ENCODE peak calls at places on chromosomes 4 and X, in nine cellular contexts. One of them, this sample, is unnamed.

GRCh38 chrX:151974336-151975227 is at the start of gene GABRE:
- DNase-seq in mucosa of descending colon: peak
- DNase-seq in NCI-H1105: no peak
- DNase-seq in astrocyte of the hippocampus: peak
- DNase-seq in progenitor cell of endocrine pancreas: peak
- DNase-seq in pancreas: peak
- DNase-seq in HCT116: no peak
- DNase-seq in CD8-positive, alpha-beta T cell: no peak
- DNase-seq in activated CD4-positive, alpha-beta T cell treated with anti-CD3 and anti-CD28 coated beads for 1 hour: no peak
- DNase-seq in this sample: peak

GRCh38 chrX:110086916-110087484 is 84.1 kb downstream of the TMEM164 start:
- DNase-seq in astrocyte of the hippocampus: peak
- DNase-seq in pancreas: no peak
- DNase-seq in HCT116: peak
- DNase-seq in progenitor cell of endocrine pancreas: no peak
- DNase-seq in CD8-positive, alpha-beta T cell: no peak
- DNase-seq in NCI-H1105: no peak
- DNase-seq in mucosa of descending colon: no peak
- DNase-seq in activated CD4-positive, alpha-beta T cell treated with anti-CD3 and anti-CD28 coated beads for 1 hour: no peak
- DNase-seq in this sample: peak

GRCh38 chr4:184293552-184293951 is 75.9 kb upstream of the ENPP6 start:
- DNase-seq in mucosa of descending colon: no peak
- DNase-seq in astrocyte of the hippocampus: no peak
- DNase-seq in CD8-positive, alpha-beta T cell: no peak
- DNase-seq in pancreas: no peak
- DNase-seq in HCT116: no peak
- DNase-seq in NCI-H1105: no peak
- DNase-seq in activated CD4-positive, alpha-beta T cell treated with anti-CD3 and anti-CD28 coated beads for 1 hour: no peak
- DNase-seq in progenitor cell of endocrine pancreas: no peak
- DNase-seq in this sample: no peak

GRCh38 chr4:137694138-137694537 is 161.8 kb upstream of the PCDH18 start:
- DNase-seq in activated CD4-positive, alpha-beta T cell treated with anti-CD3 and anti-CD28 coated beads for 1 hour: no peak
- DNase-seq in CD8-positive, alpha-beta T cell: no peak
- DNase-seq in HCT116: no peak
- DNase-seq in mucosa of descending colon: no peak
- DNase-seq in astrocyte of the hippocampus: peak
- DNase-seq in pancreas: no peak
- DNase-seq in NCI-H1105: no peak
- DNase-seq in progenitor cell of endocrine pancreas: no peak
- DNase-seq in this sample: no peak

GRCh38 chr4:118703118-118703517 is 17.9 kb downstream of the METTL14 start:
- DNase-seq in progenitor cell of endocrine pancreas: no peak
- DNase-seq in CD8-positive, alpha-beta T cell: no peak
- DNase-seq in NCI-H1105: no peak
- DNase-seq in activated CD4-positive, alpha-beta T cell treated with anti-CD3 and anti-CD28 coated beads for 1 hour: no peak
- DNase-seq in astrocyte of the hippocampus: no peak
- DNase-seq in HCT116: no peak
- DNase-seq in mucosa of descending colon: no peak
- DNase-seq in pancreas: no peak
- DNase-seq in this sample: no peak

GRCh38 chrX:40152706-40153334 is 55.1 kb upstream of the BCOR start:
- DNase-seq in progenitor cell of endocrine pancreas: no peak
- DNase-seq in NCI-H1105: no peak
- DNase-seq in CD8-positive, alpha-beta T cell: no peak
- DNase-seq in HCT116: no peak
- DNase-seq in pancreas: peak
- DNase-seq in activated CD4-positive, alpha-beta T cell treated with anti-CD3 and anti-CD28 coated beads for 1 hour: no peak
- DNase-seq in mucosa of descending colon: peak
- DNase-seq in astrocyte of the hippocampus: peak
- DNase-seq in this sample: no peak

GRCh38 chr4:107018336-107018735 is 17.8 kb downstream of the DKK2 start:
- DNase-seq in activated CD4-positive, alpha-beta T cell treated with anti-CD3 and anti-CD28 coated beads for 1 hour: no peak
- DNase-seq in CD8-positive, alpha-beta T cell: no peak
- DNase-seq in pancreas: no peak
- DNase-seq in progenitor cell of endocrine pancreas: no peak
- DNase-seq in NCI-H1105: no peak
- DNase-seq in mucosa of descending colon: no peak
- DNase-seq in HCT116: no peak
- DNase-seq in astrocyte of the hippocampus: no peak
- DNase-seq in this sample: no peak

GRCh38 chrX:10615931-10616780 is 4.2 kb downstream of the MID1 start:
- DNase-seq in HCT116: no peak
- DNase-seq in astrocyte of the hippocampus: peak
- DNase-seq in CD8-positive, alpha-beta T cell: no peak
- DNase-seq in progenitor cell of endocrine pancreas: no peak
- DNase-seq in NCI-H1105: peak
- DNase-seq in mucosa of descending colon: no peak
- DNase-seq in pancreas: no peak
- DNase-seq in activated CD4-positive, alpha-beta T cell treated with anti-CD3 and anti-CD28 coated beads for 1 hour: no peak
- DNase-seq in this sample: no peak

GRCh38 chr4:156144961-156145360 is 191.3 kb upstream of the CTSO start:
- DNase-seq in pancreas: no peak
- DNase-seq in NCI-H1105: no peak
- DNase-seq in activated CD4-positive, alpha-beta T cell treated with anti-CD3 and anti-CD28 coated beads for 1 hour: no peak
- DNase-seq in HCT116: no peak
- DNase-seq in CD8-positive, alpha-beta T cell: no peak
- DNase-seq in mucosa of descending colon: no peak
- DNase-seq in astrocyte of the hippocampus: no peak
- DNase-seq in progenitor cell of endocrine pancreas: no peak
- DNase-seq in this sample: no peak

This sample was measured in NCI-H460.